ENCODE peak calls at places on chromosomes 6 and 20, in nine cellular contexts. V is prostate gland, L is breast epithelium, D is uterus, S is transverse colon, E is heart left ventricle, Y is IMR-90, T is HCT116, U is stomach. R is an unnamed sample. For H3K4me1, the result is how much of the 10 kb centered on the place peaks cover.

GRCh38 chr6:106250997-106251396 is 74.6 kb downstream of the ATG5 start:
- DNase-seq in V (no peak), L (no peak), D (no peak), S (no peak), E (no peak), Y (no peak), T (no peak), U (peak), R (no peak)

GRCh38 chr20:15005300-15005986 is 668.0 kb upstream of the FLRT3 start:
- DNase-seq in V (peak), L (no peak), D (no peak), S (no peak), E (no peak), Y (no peak), T (no peak), U (peak), R (no peak)

GRCh38 chr6:161415302-161415855 is 141.5 kb upstream of the AGPAT4 start:
- DNase-seq in V (no peak), L (no peak), D (no peak), S (no peak), E (no peak), Y (no peak), T (no peak), U (no peak), R (no peak)

GRCh38 chr6:111068116-111068897 is 19.0 kb upstream of the SLC16A10 start:
- DNase-seq in V (no peak), L (no peak), D (no peak), S (no peak), E (no peak), Y (no peak), T (no peak), U (no peak), R (no peak)

GRCh38 chr6:143718463-143718862 is 40.7 kb downstream of the PHACTR2 start:
- DNase-seq in V (no peak), L (no peak), D (no peak), S (no peak), E (no peak), Y (no peak), T (no peak), U (no peak), R (no peak)

GRCh38 chr6:42618105-42618504 is 54.3 kb downstream of the UBR2 start:
- DNase-seq in V (no peak), L (no peak), D (no peak), S (no peak), E (no peak), Y (no peak), T (no peak), U (no peak), R (no peak)

GRCh38 chr20:20393207-20393606 is 25.3 kb downstream of the INSM1 start:
- DNase-seq in V (no peak), L (no peak), D (no peak), S (no peak), E (no peak), Y (peak), T (no peak), U (no peak), R (no peak)

GRCh38 chr6:166244353-166245045 is 63.7 kb downstream of the PRR18 start:
- DNase-seq in V (no peak), L (no peak), D (no peak), S (peak), E (no peak), Y (no peak), T (no peak), U (no peak), R (no peak)

GRCh38 chr20:39089029-39089428 is 126.9 kb downstream of the DHX35 start:
- DNase-seq in V (no peak), L (no peak), D (no peak), S (no peak), E (no peak), Y (no peak), T (no peak), U (no peak), R (no peak)

GRCh38 chr20:48578397-48579098 is 249.3 kb downstream of the PREX1 start:
- DNase-seq in V (no peak), L (peak), D (no peak), S (no peak), E (no peak), Y (no peak), T (no peak), U (no peak), R (no peak)

GRCh38 chr6:99019341-99019740 is 71.6 kb upstream of the FBXL4 start:
- DNase-seq in V (no peak), L (no peak), D (no peak), S (no peak), E (no peak), Y (peak), T (no peak), U (no peak), R (no peak)

GRCh38 chr20:24954151-24954550 is 5.1 kb downstream of the CST7 start:
- DNase-seq in V (no peak), L (no peak), D (no peak), S (no peak), E (no peak), Y (no peak), T (no peak), U (no peak), R (no peak)

GRCh38 chr6:47260021-47260420 is 49.7 kb downstream of the TNFRSF21 start:
- DNase-seq in V (no peak), L (no peak), D (no peak), S (no peak), E (no peak), Y (no peak), T (no peak), U (no peak), R (no peak)

GRCh38 chr20:32538526-32538918 is 46.6 kb downstream of the NOL4L start:
- DNase-seq in V (no peak), L (no peak), D (no peak), S (no peak), E (no peak), Y (no peak), T (no peak), U (no peak), R (no peak)
- H3K4me1 ChIP-seq in V (under half), L (under half), D (under half), S (under half), E (under half), Y (under half), T (under half), U (half or more), R (under half)

GRCh38 chr20:10509411-10509810 is 74.3 kb downstream of the SLX4IP start:
- DNase-seq in V (no peak), L (no peak), D (no peak), S (no peak), E (no peak), Y (no peak), T (no peak), U (no peak), R (no peak)

GRCh38 chr20:10510216-10510615 is 75.1 kb downstream of the SLX4IP start:
- DNase-seq in V (no peak), L (no peak), D (no peak), S (no peak), E (no peak), Y (no peak), T (no peak), U (no peak), R (no peak)

GRCh38 chr20:10508060-10508459 is 73.0 kb downstream of the SLX4IP start:
- DNase-seq in V (peak), L (no peak), D (peak), S (peak), E (no peak), Y (peak), T (peak), U (no peak), R (no peak)

GRCh38 chr20:10507052-10507451 is 71.9 kb downstream of the SLX4IP start:
- DNase-seq in V (no peak), L (no peak), D (no peak), S (no peak), E (no peak), Y (no peak), T (no peak), U (no peak), R (no peak)

DNA sequence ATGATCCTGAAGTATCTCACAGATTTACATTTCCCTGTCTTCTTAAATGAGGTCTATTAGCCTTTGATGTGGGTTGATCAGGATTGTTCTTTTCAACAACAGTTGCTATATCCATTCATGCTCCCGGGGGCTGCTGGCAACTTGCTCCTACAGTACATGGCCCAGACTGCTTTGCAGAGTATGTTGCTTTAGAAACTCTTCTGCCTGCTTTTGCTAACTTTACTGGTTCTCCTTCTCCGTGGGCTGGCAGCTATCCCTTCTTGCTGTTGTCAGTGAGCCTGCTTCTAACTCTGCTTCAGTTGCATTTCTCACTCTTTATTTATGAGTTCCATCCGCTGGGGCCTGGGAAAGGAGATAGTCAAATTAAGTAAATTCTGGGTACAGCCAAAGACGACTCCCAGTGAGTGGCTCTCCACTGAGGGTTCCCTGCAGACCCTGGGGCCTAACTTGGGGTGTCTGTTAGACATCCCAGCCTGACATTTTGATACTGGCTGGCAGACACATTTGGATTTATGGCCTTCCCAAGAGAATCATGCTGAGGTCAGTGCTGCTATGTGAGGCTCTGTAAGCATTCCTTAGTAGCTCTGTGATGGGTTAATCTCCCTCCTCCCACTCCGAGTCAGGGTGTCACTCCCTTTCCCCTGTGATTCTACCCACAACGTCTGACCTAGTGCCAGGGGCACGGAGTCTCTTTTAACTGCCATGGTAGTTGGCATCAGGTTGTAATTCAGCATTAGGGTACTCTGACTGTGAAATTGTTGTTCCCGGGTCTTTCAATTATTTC is 73.6 kb downstream of the SLX4IP start:
- DNase-seq in V (peak), L (no peak), D (peak), S (no peak), E (no peak), Y (peak), T (no peak), U (no peak), R (no peak)
- TF ChIP-seq POLR2A in V (no peak), L (no peak), D (no peak), S (no peak), E (no peak), Y (no peak), T (no peak), U (no peak), R (no peak)

GRCh38 chr20:58691405-58691772 is 1.2 kb upstream of the NPEPL1 start:
- DNase-seq in V (no peak), L (no peak), D (no peak), S (no peak), E (no peak), Y (no peak), T (no peak), U (peak), R (no peak)

GRCh38 chr20:58694241-58695083 is 1.9 kb downstream of the NPEPL1 start:
- DNase-seq in V (no peak), L (no peak), D (no peak), S (no peak), E (no peak), Y (no peak), T (no peak), U (no peak), R (no peak)

GRCh38 chr20:58693226-58694006 is 816 bp downstream of the NPEPL1 start:
- DNase-seq in V (no peak), L (no peak), D (no peak), S (peak), E (no peak), Y (no peak), T (no peak), U (peak), R (no peak)

GRCh38 chr20:58691773-58692578 is 624 bp upstream of the NPEPL1 start:
- DNase-seq in V (no peak), L (no peak), D (peak), S (peak), E (peak), Y (no peak), T (no peak), U (peak), R (peak)

GRCh38 chr20:58692579-58693225 is at the start of gene NPEPL1:
- DNase-seq in V (peak), L (no peak), D (peak), S (peak), E (peak), Y (peak), T (peak), U (peak), R (no peak)
- TF ChIP-seq CTCF in V (peak), L (peak), D (peak), S (no peak), E (no peak), Y (peak), T (no peak), U (no peak), R (peak)

GRCh38 chr20:50819344-50819743 is 24.5 kb downstream of the BCAS4 start:
- DNase-seq in V (no peak), L (no peak), D (no peak), S (no peak), E (no peak), Y (no peak), T (no peak), U (no peak), R (no peak)
- H3K4me1 ChIP-seq in V (under half), L (under half), D (under half), S (under half), E (under half), Y (under half), T (under half), U (half or more), R (under half)

R was measured in gastrocnemius medialis.